ENCODE peak calls at places on chromosomes 3 and 15, in ten cellular contexts. K is AG04450; A is CD4-positive, alpha-beta T cell; M is HFF-Myc; O is BE2C; Y is WTC11; T is heart right ventricle; Z is activated CD8-positive, alpha-beta T cell treated with anti-CD3 and anti-CD28 coated beads for 36 hours; S is left ventricle myocardium inferior; L is WERI-Rb-1. Q is an unnamed sample.

GRCh38 chr3:61634678-61635077 is 73.3 kb downstream of the PTPRG start:
- DNase-seq in K (no peak), A (no peak), M (no peak), O (no peak), Y (no peak), T (no peak), Z (no peak), S (no peak), L (no peak), Q (no peak)

GRCh38 chr3:48418651-48419050 is 11.2 kb downstream of the PLXNB1 start:
- DNase-seq in K (no peak), A (no peak), M (no peak), O (no peak), Y (no peak), T (no peak), Z (no peak), S (no peak), L (no peak), Q (no peak)

GRCh38 chr3:152350139-152350538 is 81.4 kb downstream of the MBNL1 start:
- DNase-seq in K (no peak), A (no peak), M (peak; percentile 42), O (no peak), Y (no peak), T (no peak), Z (no peak), S (no peak), L (no peak), Q (no peak)

GRCh38 chr3:43218921-43219320 is 67.4 kb upstream of the SNRK start:
- DNase-seq in K (no peak), A (no peak), M (no peak), O (no peak), Y (no peak), T (no peak), Z (no peak), S (no peak), L (no peak), Q (no peak)

GRCh38 chr15:79897701-79898113 is 893 bp upstream of the MTHFS start:
- DNase-seq in K (no peak), A (no peak), M (no peak), O (no peak), Y (no peak), T (no peak), Z (peak; percentile 55), S (no peak), L (no peak), Q (no peak)

GRCh38 chr15:58498821-58499580 is 67.2 kb downstream of the LIPC start:
- DNase-seq in K (peak; percentile 91), A (no peak), M (peak; percentile 80), O (no peak), Y (no peak), T (no peak), Z (no peak), S (no peak), L (peak; percentile 57), Q (no peak)

GRCh38 chr3:66485291-66485968 is 15.4 kb downstream of the LRIG1 start:
- DNase-seq in K (peak; percentile 90), A (no peak), M (peak; percentile 80), O (no peak), Y (no peak), T (no peak), Z (no peak), S (no peak), L (no peak), Q (no peak)

GRCh38 chr15:24919446-24919845 is 35.3 kb upstream of the SNRPN start:
- DNase-seq in K (no peak), A (no peak), M (no peak), O (no peak), Y (no peak), T (no peak), Z (no peak), S (no peak), L (no peak), Q (no peak)

GRCh38 chr3:175343946-175344345 is 484.8 kb downstream of the NAALADL2 start:
- DNase-seq in K (no peak), A (no peak), M (no peak), O (no peak), Y (no peak), T (no peak), Z (no peak), S (no peak), L (no peak), Q (no peak)

GRCh38 chr3:175346573-175347356 is 487.6 kb downstream of the NAALADL2 start:
- DNase-seq in K (peak; percentile 81), A (no peak), M (peak; percentile 82), O (peak; percentile 66), Y (no peak), T (peak; percentile 49), Z (no peak), S (peak; percentile 41), L (no peak), Q (no peak)

GRCh38 chr3:175349181-175349580 is 490.0 kb downstream of the NAALADL2 start:
- DNase-seq in K (no peak), A (no peak), M (no peak), O (no peak), Y (no peak), T (no peak), Z (no peak), S (no peak), L (no peak), Q (no peak)
- TF ChIP-seq CTCF in K (no peak), A (no peak), M (no peak), O (no peak), Y (no peak), T (no peak), Z (no peak), S (no peak), L (no peak), Q (no peak)

DNA sequence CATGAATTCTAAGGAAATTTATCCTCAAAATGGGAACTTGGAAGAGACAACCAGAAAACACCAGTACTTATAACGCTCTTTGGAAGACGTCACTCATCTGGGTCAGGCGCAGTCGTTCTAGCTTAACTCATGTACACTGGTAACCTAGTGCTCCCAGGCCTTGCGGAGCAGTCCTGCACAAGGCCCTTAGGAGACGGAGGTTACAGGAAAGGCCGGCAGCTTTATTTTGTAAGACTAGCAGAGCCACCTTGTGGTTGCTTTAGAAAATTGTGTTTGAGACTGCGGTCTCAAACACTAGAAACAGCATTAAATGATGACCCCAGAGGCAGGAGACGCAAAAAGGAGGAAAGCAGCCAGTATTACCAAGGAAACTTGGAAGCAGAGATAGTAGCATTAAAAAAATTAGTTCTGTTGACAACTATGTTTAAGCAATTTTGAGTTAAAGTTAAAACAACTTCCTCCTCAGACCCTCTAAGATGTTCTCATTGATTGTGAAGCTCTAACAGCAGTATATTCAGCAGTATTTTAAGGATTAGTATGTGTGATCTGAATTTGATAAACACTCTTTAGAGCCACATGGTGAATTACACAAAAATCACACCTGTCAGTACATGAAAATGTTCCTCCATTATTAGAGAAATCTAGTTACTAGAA is 141.9 kb upstream of the C2CD4B start:
- DNase-seq in K (peak; percentile 23), A (no peak), M (peak; percentile 39), O (peak; percentile 69), Y (peak; percentile 62), T (peak; percentile 58), Z (peak; percentile 19), S (peak; percentile 32), L (peak; percentile 80), Q (peak; percentile 40)
- TF ChIP-seq CTCF in K (peak; percentile 73), A (peak; percentile 48), M (peak; percentile 62), O (peak; percentile 83), Y (peak; percentile 57), T (peak; percentile 67), Z (peak; percentile 71), S (peak; percentile 80), L (peak; percentile 55), Q (peak; percentile 79)

GRCh38 chr15:62927196-62927595 is 115.4 kb upstream of the TPM1 start:
- DNase-seq in K (no peak), A (no peak), M (no peak), O (no peak), Y (no peak), T (no peak), Z (no peak), S (no peak), L (no peak), Q (no peak)

GRCh38 chr15:62931650-62932049 is 110.9 kb upstream of the TPM1 start:
- DNase-seq in K (no peak), A (no peak), M (no peak), O (no peak), Y (no peak), T (no peak), Z (no peak), S (no peak), L (no peak), Q (no peak)

GRCh38 chr15:62925875-62926274 is 116.7 kb upstream of the TPM1 start:
- DNase-seq in K (no peak), A (no peak), M (no peak), O (no peak), Y (no peak), T (no peak), Z (no peak), S (no peak), L (no peak), Q (no peak)

GRCh38 chr15:62928996-62929350 is 113.6 kb upstream of the TPM1 start:
- DNase-seq in K (peak; percentile 66), A (no peak), M (no peak), O (peak; percentile 58), Y (no peak), T (no peak), Z (no peak), S (no peak), L (no peak), Q (no peak)

DNA sequence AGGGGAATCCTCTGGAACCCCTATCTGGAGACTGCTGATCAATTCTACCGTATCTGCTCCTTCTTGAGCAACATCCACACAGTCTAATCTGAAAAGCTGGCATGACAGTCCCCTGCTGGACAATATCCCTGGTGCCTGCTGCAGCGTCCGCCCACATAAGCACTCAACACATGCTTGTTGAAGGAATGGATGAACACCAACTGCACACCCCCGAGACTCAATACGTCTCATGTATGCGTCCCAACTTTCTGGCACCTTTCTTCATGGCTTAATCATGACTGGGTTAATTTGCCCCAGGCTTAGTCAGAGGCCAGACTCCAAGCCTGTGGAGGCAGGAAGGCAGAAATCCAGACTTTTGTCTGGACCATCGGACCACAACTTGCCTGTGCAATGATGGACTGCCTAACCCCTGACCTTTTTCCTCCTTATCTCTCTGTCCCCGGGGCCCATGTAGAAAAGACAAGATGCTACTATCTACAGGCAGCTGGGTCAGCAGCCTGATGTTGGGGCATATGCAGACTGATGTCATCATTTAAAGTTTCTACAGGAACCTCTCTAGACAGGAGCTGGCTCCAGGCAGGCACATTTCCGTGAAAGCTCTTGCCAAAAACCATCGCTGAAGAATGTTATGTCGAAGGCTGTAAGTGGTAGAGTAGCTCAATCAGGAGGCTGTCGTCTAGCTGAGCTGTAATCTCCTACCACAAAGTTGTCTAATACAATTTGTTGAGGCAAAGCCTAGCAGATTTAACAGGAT is 114.1 kb upstream of the TPM1 start:
- DNase-seq in K (peak; percentile 64), A (no peak), M (peak; percentile 47), O (peak; percentile 86), Y (no peak), T (peak; percentile 42), Z (no peak), S (no peak), L (peak; percentile 42), Q (no peak)
- TF ChIP-seq CTCF in K (peak; percentile 42), A (no peak), M (peak; percentile 40), O (peak; percentile 80), Y (no peak), T (peak; percentile 24), Z (no peak), S (peak; percentile 39), L (peak; percentile 55), Q (no peak)

GRCh38 chr15:91414124-91414523 is 314.1 kb downstream of the SV2B start:
- DNase-seq in K (no peak), A (no peak), M (no peak), O (no peak), Y (no peak), T (no peak), Z (no peak), S (no peak), L (no peak), Q (no peak)

GRCh38 chr15:91411570-91411969 is 311.5 kb downstream of the SV2B start:
- DNase-seq in K (no peak), A (no peak), M (no peak), O (no peak), Y (no peak), T (no peak), Z (no peak), S (no peak), L (no peak), Q (no peak)

GRCh38 chr15:91413142-91413541 is 313.1 kb downstream of the SV2B start:
- DNase-seq in K (no peak), A (no peak), M (no peak), O (no peak), Y (no peak), T (no peak), Z (no peak), S (no peak), L (no peak), Q (no peak)

GRCh38 chr15:91409430-91409829 is 309.4 kb downstream of the SV2B start:
- DNase-seq in K (no peak), A (no peak), M (no peak), O (no peak), Y (no peak), T (no peak), Z (no peak), S (no peak), L (no peak), Q (no peak)

GRCh38 chr15:91412529-91412928 is 312.5 kb downstream of the SV2B start:
- DNase-seq in K (no peak), A (no peak), M (no peak), O (no peak), Y (no peak), T (no peak), Z (no peak), S (no peak), L (no peak), Q (no peak)
- TF ChIP-seq CTCF in K (no peak), A (no peak), M (no peak), O (no peak), Y (no peak), T (no peak), Z (no peak), S (no peak), L (no peak), Q (no peak)

Q was measured in glutamatergic neuron.